ENCODE peak calls at places on chromosomes 2 and 18, in four cellular contexts. I, O, P and R are unnamed samples.

GRCh38 chr2:12463189-12463588 is 253.5 kb upstream of the TRIB2 start:
- DNase-seq in I (no peak), O (no peak), P (no peak), R (no peak)

GRCh38 chr2:175256806-175257585 is 75.5 kb upstream of the ATP5MC3 start:
- DNase-seq in I (no peak), O (no peak), P (no peak), R (no peak)

GRCh38 chr2:46010925-46011490 is 286.2 kb upstream of the EPAS1 start:
- DNase-seq in I (no peak), O (no peak), P (no peak), R (no peak)

GRCh38 chr2:158667567-158667966 is 127.5 kb upstream of the DAPL1 start:
- DNase-seq in I (no peak), O (no peak), P (no peak), R (no peak)

GRCh38 chr18:30121397-30121796 is 921.1 kb downstream of the DSC3 start:
- DNase-seq in I (no peak), O (no peak), P (no peak), R (no peak)

GRCh38 chr18:12921178-12921577 is 26.6 kb upstream of the SEH1L start:
- DNase-seq in I (no peak), O (no peak), P (no peak), R (no peak)

GRCh38 chr2:231015462-231015861 is 19.5 kb downstream of the SPATA3 start:
- DNase-seq in I (no peak), O (no peak), P (no peak), R (no peak)

GRCh38 chr2:151632993-151633592 is 101.2 kb downstream of the NEB start:
- DNase-seq in I (no peak), O (no peak), P (no peak), R (no peak)

GRCh38 chr18:11031966-11032365 is 117.4 kb downstream of the PIEZO2 start:
- DNase-seq in I (no peak), O (no peak), P (no peak), R (no peak)

GRCh38 chr2:96970248-96970875 is 16.0 kb downstream of the FAM178B start:
- DNase-seq in I (peak; percentile 79), O (no peak), P (no peak), R (no peak)

GRCh38 chr2:240069846-240070245 is 16.5 kb upstream of the OR6B3 start:
- DNase-seq in I (no peak), O (no peak), P (no peak), R (no peak)

GRCh38 chr2:238013806-238014205 is 47.0 kb downstream of the UBE2F start:
- DNase-seq in I (no peak), O (no peak), P (no peak), R (no peak)

GRCh38 chr2:20471902-20472559 is 25.2 kb downstream of the RHOB start:
- DNase-seq in I (no peak), O (no peak), P (no peak), R (no peak)

GRCh38 chr2:120660771-120661459 is 74.8 kb upstream of the GLI2 start:
- DNase-seq in I (no peak), O (no peak), P (no peak), R (no peak)

GRCh38 chr2:27501042-27501441 is 4.4 kb downstream of the GCKR start:
- DNase-seq in I (no peak), O (no peak), P (peak; percentile 83), R (no peak)

GRCh38 chr2:234422895-234423505 is 73.9 kb downstream of the ARL4C start:
- DNase-seq in I (no peak), O (no peak), P (peak; percentile 24), R (no peak)

GRCh38 chr2:11784747-11785610 is 38.5 kb downstream of the LPIN1 start:
- DNase-seq in I (peak; percentile 48), O (no peak), P (peak; percentile 22), R (peak; percentile 52)

GRCh38 chr2:145006957-145007672 is 487.2 kb upstream of the ZEB2 start:
- DNase-seq in I (no peak), O (peak; percentile 56), P (peak; percentile 3), R (peak; percentile 42)

GRCh38 chr2:239319261-239319661 is 81.6 kb downstream of the HDAC4 start:
- DNase-seq in I (peak; percentile 51), O (peak; percentile 30), P (peak; percentile 44), R (no peak)

GRCh38 chr2:129396980-129397599 is 582.4 kb upstream of the RAB6C start:
- DNase-seq in I (no peak), O (no peak), P (peak; percentile 61), R (no peak)

GRCh38 chr18:67380867-67381266 is 135.7 kb downstream of the DSEL start:
- DNase-seq in I (no peak), O (no peak), P (no peak), R (no peak)
- TF ChIP-seq CTCF in I (no peak), O (no peak), P (no peak), R (no peak)

DNA sequence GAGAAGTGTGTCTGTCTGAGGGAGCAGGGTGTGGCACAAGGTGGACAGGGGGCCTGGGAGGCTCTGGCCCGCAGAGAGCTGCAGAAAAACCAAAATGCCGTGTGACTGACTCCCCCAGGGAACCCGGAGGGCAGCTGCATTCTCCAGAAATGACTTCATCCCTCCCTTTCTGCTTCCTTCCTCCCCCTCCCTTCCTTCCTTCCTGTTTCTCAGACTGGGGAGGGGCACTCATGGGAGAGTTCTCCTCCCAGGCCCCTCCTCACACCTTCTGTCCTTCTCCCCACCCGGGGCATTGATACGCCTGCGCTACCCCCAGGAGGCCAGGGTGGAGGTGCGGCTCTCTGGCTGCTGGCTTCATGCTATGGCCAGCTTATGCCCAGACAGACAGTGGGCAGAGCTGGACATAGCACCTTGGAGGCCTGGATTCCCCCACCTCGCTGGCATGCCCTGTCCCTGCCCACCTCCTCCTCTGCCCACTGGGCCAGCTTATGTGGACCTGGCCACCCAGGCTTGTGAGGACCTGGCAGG is 8.2 kb upstream of the GPR17 start:
- DNase-seq in I (no peak), O (no peak), P (no peak), R (peak; percentile 78)
- H3K27ac ChIP-seq in I (peak overlapping the region; percentile 57), O (peak overlapping the region; percentile 94), P (no peak overlapping the region), R (peak overlapping the region; percentile 92)

GRCh38 chr2:61727746-61728145 is 126.1 kb downstream of the FAM161A start:
- DNase-seq in I (no peak), O (no peak), P (no peak), R (no peak)
- H3K4me3 ChIP-seq in I (no peak overlapping the region), O (no peak overlapping the region), P (no peak overlapping the region), R (no peak overlapping the region)

GRCh38 chr18:53556450-53556849 is 668.0 kb downstream of the MBD2 start:
- DNase-seq in I (no peak), O (no peak), P (no peak), R (no peak)

GRCh38 chr18:53551868-53552426 is 672.5 kb downstream of the MBD2 start:
- DNase-seq in I (no peak), O (peak; percentile 18), P (no peak), R (peak; percentile 10)

DNA sequence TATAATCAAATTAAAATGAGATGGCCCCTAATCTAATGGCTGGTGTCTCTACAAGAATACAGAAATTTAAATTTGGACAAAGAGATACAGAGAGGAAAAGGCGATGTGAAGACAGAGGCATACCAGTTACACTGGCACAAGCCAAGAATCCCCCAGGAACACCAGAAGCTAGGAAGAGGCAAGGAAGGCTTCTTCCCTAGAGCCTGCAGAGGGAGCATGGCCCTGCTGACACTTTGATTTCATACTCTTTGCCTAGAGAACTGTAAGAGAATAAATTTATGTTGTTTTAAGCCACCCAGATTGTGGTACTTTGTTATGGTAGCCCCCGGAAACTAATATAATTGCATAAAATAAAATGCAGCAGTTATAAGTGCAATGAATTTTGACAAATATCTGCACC is 671.4 kb downstream of the MBD2 start:
- DNase-seq in I (no peak), O (no peak), P (no peak), R (no peak)
- TF ChIP-seq CTCF in I (no peak), O (no peak), P (no peak), R (no peak)

GRCh38 chr2:37864217-37864616 is 60.9 kb upstream of the RMDN2 start:
- DNase-seq in I (no peak), O (no peak), P (no peak), R (no peak)

GRCh38 chr2:37869304-37869703 is 55.8 kb upstream of the RMDN2 start:
- DNase-seq in I (no peak), O (no peak), P (no peak), R (no peak)

GRCh38 chr2:37867166-37867565 is 57.9 kb upstream of the RMDN2 start:
- DNase-seq in I (no peak), O (no peak), P (no peak), R (no peak)

GRCh38 chr2:37865640-37866039 is 59.4 kb upstream of the RMDN2 start:
- DNase-seq in I (no peak), O (no peak), P (no peak), R (no peak)

DNA sequence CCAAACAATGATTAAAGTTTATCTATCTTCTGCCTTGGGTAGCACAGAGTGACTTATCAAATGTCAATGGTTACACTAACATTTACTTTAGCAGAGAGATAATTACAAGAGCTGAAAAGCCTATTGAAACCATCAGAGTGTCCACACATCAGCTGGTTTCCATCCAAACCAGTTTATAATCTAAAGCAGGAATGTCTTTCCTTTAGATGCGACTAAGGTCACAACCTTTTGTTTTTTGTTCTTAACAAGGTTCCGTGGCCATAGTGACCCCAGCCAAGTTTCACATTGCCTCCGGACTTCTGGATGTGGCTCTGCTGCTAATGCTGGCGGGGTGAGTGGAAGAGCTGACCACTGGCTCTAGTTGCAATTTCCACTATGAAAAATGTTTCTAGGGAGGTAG is 58.6 kb upstream of the RMDN2 start:
- DNase-seq in I (no peak), O (no peak), P (no peak), R (no peak)
- H3K27ac ChIP-seq in I (no peak overlapping the region), O (peak overlapping the region; percentile 34), P (no peak overlapping the region), R (no peak overlapping the region)

DNA sequence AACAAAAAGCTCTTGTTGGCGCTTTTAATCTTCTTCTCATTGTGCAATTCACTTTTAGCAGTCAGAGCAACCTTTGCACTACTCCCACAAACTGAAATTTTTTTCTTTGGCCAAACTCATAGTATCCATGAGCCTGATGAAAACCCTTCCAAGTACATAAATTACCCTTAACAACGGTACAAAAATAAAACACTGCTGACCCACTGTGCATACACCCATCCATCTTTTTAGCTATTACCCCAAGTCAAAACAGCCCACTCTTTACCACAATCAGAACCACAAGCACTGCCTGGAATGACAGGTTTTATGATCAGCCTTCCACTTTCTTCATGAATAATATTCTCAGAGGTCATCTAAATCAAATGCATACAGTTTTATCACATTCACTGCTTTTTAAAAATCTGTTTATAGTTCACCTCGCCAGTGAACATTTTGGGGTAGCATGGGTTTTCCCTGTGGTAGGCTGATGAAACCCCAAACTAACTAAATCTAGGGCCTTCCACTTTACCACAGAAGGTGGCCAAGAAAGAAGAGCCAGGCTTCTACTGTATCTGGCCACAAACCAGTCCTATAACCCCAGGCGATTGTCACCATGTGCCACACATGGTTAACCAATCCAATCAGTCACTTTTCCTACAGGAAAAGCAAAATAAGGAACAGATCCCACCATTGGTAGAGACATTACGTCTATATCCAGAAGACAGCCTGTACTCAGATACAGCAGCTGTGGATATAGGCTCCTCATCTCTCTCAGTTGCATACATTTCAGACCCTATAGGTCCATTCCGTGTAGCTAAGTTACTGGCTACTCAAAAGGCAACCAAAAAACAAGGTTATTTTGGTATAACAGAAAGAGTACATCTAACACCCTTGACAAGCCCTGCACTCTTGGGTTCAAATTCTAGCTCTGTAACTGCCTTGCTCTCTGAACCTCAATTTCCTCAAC is 171.3 kb downstream of the THADA start:
- DNase-seq in I (no peak), O (no peak), P (no peak), R (no peak)
- H3K4me3 ChIP-seq in I (no peak overlapping the region), O (no peak overlapping the region), P (no peak overlapping the region), R (no peak overlapping the region)